ENCODE peak calls at places on chromosome 5, in four cellular contexts. One of them, this sample, is unnamed.

GRCh38 chr5:404666-405241 is 38.2 kb upstream of the EXOC3 start:
- DNase-seq in K562: no peak
- DNase-seq in neural progenitor cell: no peak
- DNase-seq in HCT116: no peak
- DNase-seq in this sample: no peak

GRCh38 chr5:32311404-32312193 is 1.1 kb downstream of the MTMR12 start:
- DNase-seq in K562: no peak
- DNase-seq in neural progenitor cell: peak; percentile 15
- DNase-seq in HCT116: no peak
- DNase-seq in this sample: no peak

GRCh38 chr5:136132087-136132486 is 558 bp upstream of the SMAD5 start:
- DNase-seq in K562: peak; percentile 42
- DNase-seq in neural progenitor cell: no peak
- DNase-seq in HCT116: no peak
- DNase-seq in this sample: no peak

GRCh38 chr5:11062379-11062778 is 301.3 kb upstream of the DAP start:
- DNase-seq in K562: no peak
- DNase-seq in neural progenitor cell: peak; percentile 15
- DNase-seq in HCT116: no peak
- DNase-seq in this sample: no peak

GRCh38 chr5:73701566-73701965 is 75.6 kb downstream of the ARHGEF28 start:
- DNase-seq in K562: no peak
- DNase-seq in neural progenitor cell: no peak
- DNase-seq in HCT116: no peak
- DNase-seq in this sample: peak; percentile 61

GRCh38 chr5:131974622-131974955 is 29.1 kb upstream of the MEIKIN start:
- DNase-seq in K562: no peak
- DNase-seq in neural progenitor cell: no peak
- DNase-seq in HCT116: no peak
- DNase-seq in this sample: no peak

GRCh38 chr5:93503598-93504067 is 77.4 kb downstream of the NR2F1-AS1 start:
- DNase-seq in K562: no peak
- DNase-seq in neural progenitor cell: no peak
- DNase-seq in HCT116: no peak
- DNase-seq in this sample: no peak

GRCh38 chr5:181283347-181283746 is 22.4 kb upstream of the TRIM52 start:
- DNase-seq in K562: no peak
- DNase-seq in neural progenitor cell: no peak
- DNase-seq in HCT116: no peak
- DNase-seq in this sample: no peak

GRCh38 chr5:166117062-166117743 is 2174.2 kb upstream of the WWC1 start:
- DNase-seq in K562: no peak
- DNase-seq in neural progenitor cell: no peak
- DNase-seq in HCT116: no peak
- DNase-seq in this sample: no peak

GRCh38 chr5:130198927-130199326 is 294.7 kb downstream of the CHSY3 start:
- DNase-seq in K562: no peak
- DNase-seq in neural progenitor cell: peak; percentile 57
- DNase-seq in HCT116: peak; percentile 48
- DNase-seq in this sample: no peak

DNA sequence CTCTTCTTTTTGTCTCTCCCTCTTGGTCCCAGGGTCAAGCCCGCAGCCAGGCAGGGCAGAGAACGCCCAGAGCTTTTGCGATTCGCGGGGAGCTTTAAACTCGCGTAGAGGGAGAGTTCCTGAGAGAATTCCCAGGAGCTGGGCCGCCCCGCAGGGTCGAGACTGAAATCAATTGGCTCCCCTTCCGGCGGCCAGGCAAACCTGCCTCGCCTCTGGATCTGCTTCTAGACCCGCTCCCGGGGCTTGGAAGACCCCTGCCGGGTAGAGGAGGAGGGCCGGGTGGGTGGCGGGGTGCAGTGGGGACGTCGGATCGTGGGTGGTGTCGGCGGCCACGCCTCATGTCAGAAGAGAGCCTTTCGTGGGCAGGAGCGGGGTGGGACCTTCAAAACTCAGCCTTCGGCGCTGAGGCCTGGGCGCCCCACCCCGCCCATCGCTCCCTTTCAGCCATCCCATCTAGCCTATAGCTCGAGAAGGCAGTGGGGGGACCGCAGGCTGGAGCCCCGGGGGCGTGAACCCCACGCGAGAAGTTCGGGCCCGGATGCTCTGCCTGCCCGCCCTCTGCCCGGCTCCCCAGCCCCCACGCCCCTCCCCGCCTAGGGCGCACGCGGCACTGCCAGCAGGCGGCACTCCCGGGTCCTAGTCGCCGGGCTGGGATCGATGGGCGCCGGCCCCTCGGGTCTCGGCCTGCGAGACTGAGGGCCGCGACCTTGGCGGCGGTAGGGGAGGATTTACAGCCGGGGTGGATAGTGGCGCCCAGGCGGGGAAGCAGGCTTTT is 6.1 kb downstream of the PRDM6 start:
- DNase-seq in K562: no peak
- DNase-seq in neural progenitor cell: peak; percentile 76
- DNase-seq in HCT116: no peak
- DNase-seq in this sample: no peak
- TF ChIP-seq EZH2 in K562: no peak
- TF ChIP-seq EZH2 in neural progenitor cell: peak; percentile 80
- TF ChIP-seq EZH2 in HCT116: no peak
- TF ChIP-seq EZH2 in this sample: peak; percentile 40

GRCh38 chr5:42656661-42657035 is 100.0 kb upstream of the CCDC152 start:
- DNase-seq in K562: no peak
- DNase-seq in neural progenitor cell: no peak
- DNase-seq in HCT116: no peak
- DNase-seq in this sample: no peak
- TF ChIP-seq CTCF in K562: peak; percentile 42
- TF ChIP-seq CTCF in neural progenitor cell: peak; percentile 9
- TF ChIP-seq CTCF in HCT116: peak; percentile 24
- TF ChIP-seq CTCF in this sample: peak; percentile 33

DNA sequence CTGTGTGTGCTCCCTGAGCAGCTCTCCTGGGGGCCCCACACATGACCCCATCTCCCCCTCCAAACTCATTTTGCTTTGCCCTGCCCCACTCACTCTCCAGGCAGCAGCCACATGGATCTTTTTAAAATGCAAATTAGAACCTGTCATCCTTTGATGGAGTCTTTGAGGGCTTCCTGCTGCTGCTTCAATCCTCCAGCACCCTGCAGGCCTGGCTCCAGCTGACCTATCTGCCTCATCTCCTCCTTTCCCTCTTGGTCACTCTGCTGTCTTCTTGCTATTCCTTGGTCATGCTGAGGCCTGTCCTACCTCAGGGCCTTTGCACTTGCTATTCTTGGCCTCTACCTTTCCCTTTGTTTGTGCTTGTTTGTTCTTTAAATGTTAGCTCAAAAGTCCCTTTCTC is 17.9 kb downstream of the NDST1 start:
- DNase-seq in K562: no peak
- DNase-seq in neural progenitor cell: no peak
- DNase-seq in HCT116: no peak
- DNase-seq in this sample: no peak
- H3K27ac ChIP-seq in K562: no peak overlapping the region
- H3K27ac ChIP-seq in neural progenitor cell: no peak overlapping the region
- H3K27ac ChIP-seq in HCT116: no peak overlapping the region
- H3K27ac ChIP-seq in this sample: no peak overlapping the region

GRCh38 chr5:127290946-127291763 is 559 bp downstream of the MEGF10 start:
- DNase-seq in K562: no peak
- DNase-seq in neural progenitor cell: peak; percentile 38
- DNase-seq in HCT116: no peak
- DNase-seq in this sample: no peak
- TF ChIP-seq EZH2 in K562: no peak
- TF ChIP-seq EZH2 in neural progenitor cell: no peak
- TF ChIP-seq EZH2 in HCT116: no peak
- TF ChIP-seq EZH2 in this sample: peak; percentile 62

GRCh38 chr5:95647886-95648860 is 1.6 kb downstream of the RFESD start:
- DNase-seq in K562: no peak
- DNase-seq in neural progenitor cell: no peak
- DNase-seq in HCT116: no peak
- DNase-seq in this sample: no peak
- TF ChIP-seq CTCF in K562: no peak
- TF ChIP-seq CTCF in neural progenitor cell: no peak
- TF ChIP-seq CTCF in HCT116: no peak
- TF ChIP-seq CTCF in this sample: no peak

GRCh38 chr5:170570492-170570891 is 66.7 kb downstream of the KCNIP1 start:
- DNase-seq in K562: no peak
- DNase-seq in neural progenitor cell: no peak
- DNase-seq in HCT116: no peak
- DNase-seq in this sample: no peak

GRCh38 chr5:170573119-170573518 is 69.3 kb downstream of the KCNIP1 start:
- DNase-seq in K562: no peak
- DNase-seq in neural progenitor cell: peak; percentile 21
- DNase-seq in HCT116: no peak
- DNase-seq in this sample: no peak

GRCh38 chr5:170572453-170572852 is 68.6 kb downstream of the KCNIP1 start:
- DNase-seq in K562: no peak
- DNase-seq in neural progenitor cell: no peak
- DNase-seq in HCT116: no peak
- DNase-seq in this sample: no peak

GRCh38 chr5:170571885-170572284 is 68.1 kb downstream of the KCNIP1 start:
- DNase-seq in K562: no peak
- DNase-seq in neural progenitor cell: no peak
- DNase-seq in HCT116: no peak
- DNase-seq in this sample: no peak

GRCh38 chr5:170571331-170571731 is 67.5 kb downstream of the KCNIP1 start:
- DNase-seq in K562: no peak
- DNase-seq in neural progenitor cell: no peak
- DNase-seq in HCT116: no peak
- DNase-seq in this sample: no peak
- H3K27ac ChIP-seq in K562: no peak overlapping the region
- H3K27ac ChIP-seq in neural progenitor cell: no peak overlapping the region
- H3K27ac ChIP-seq in HCT116: no peak overlapping the region
- H3K27ac ChIP-seq in this sample: no peak overlapping the region

DNA sequence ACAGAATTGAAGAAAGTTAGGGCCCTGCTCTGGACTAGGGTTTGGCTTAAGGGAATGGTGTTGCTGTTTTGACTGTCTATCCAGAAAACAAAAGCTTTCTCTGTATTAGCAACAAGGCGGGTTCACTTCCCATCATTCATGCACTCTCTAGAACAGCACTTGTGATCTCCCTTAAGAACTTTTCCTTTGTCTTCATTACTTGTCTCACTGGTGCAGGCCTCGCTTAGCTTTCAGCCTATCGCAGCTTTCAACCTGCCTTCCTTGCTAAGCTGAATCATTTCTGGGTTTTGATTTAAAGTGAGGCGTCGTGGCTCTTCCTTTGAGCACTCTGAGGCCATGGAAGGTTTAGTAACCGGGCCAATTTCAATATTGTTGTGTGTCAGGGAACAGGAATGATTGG is 35.2 kb upstream of the LPCAT1 start:
- DNase-seq in K562: no peak
- DNase-seq in neural progenitor cell: no peak
- DNase-seq in HCT116: no peak
- DNase-seq in this sample: no peak
- TF ChIP-seq EZH2 in K562: no peak
- TF ChIP-seq EZH2 in neural progenitor cell: no peak
- TF ChIP-seq EZH2 in HCT116: no peak
- TF ChIP-seq EZH2 in this sample: no peak

GRCh38 chr5:14406554-14406849 is 175.1 kb upstream of the OTULINL start:
- DNase-seq in K562: no peak
- DNase-seq in neural progenitor cell: no peak
- DNase-seq in HCT116: no peak
- DNase-seq in this sample: no peak

GRCh38 chr5:14405706-14406553 is 175.7 kb upstream of the OTULINL start:
- DNase-seq in K562: no peak
- DNase-seq in neural progenitor cell: no peak
- DNase-seq in HCT116: no peak
- DNase-seq in this sample: no peak

GRCh38 chr5:14407746-14408175 is 173.8 kb upstream of the OTULINL start:
- DNase-seq in K562: no peak
- DNase-seq in neural progenitor cell: no peak
- DNase-seq in HCT116: no peak
- DNase-seq in this sample: no peak

GRCh38 chr5:14407051-14407450 is 174.5 kb upstream of the OTULINL start:
- DNase-seq in K562: no peak
- DNase-seq in neural progenitor cell: no peak
- DNase-seq in HCT116: no peak
- DNase-seq in this sample: no peak

DNA sequence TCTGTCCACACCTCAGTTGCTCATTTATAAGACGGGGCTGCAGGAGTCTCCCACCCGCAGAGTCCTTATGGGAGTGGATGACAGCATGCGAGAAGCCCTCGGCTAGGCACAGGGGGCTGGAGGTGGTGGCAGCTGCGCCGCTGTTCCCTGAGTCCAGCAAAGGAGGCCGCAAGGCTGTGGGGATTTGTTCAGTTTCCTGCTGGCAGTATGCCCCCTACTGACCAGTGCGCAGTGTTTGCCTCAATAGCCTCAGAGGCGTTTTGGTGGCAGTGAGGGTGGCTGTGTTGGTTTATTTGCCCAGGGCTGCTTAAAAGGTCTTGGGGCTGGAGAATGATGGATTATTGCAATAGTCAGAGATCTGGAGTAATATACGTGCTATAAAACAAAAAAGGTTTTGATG is 176.3 kb upstream of the OTULINL start:
- DNase-seq in K562: no peak
- DNase-seq in neural progenitor cell: peak; percentile 37
- DNase-seq in HCT116: no peak
- DNase-seq in this sample: no peak
- TF ChIP-seq CTCF in K562: peak; percentile 32
- TF ChIP-seq CTCF in neural progenitor cell: peak; percentile 60
- TF ChIP-seq CTCF in HCT116: peak; percentile 56
- TF ChIP-seq CTCF in this sample: peak; percentile 15